ENCODE peak calls at places on chromosomes 3 and 15, in four cellular contexts. Y is K562, T is HCT116, D is SK-N-SH. C is an unnamed sample.

GRCh38 chr15:89358755-89359439 is 24.3 kb upstream of the POLG start:
- DNase-seq in T (peak; percentile 59), Y (peak; percentile 90), D (peak; percentile 94), C (no peak)

GRCh38 chr3:54225841-54226528 is 103.6 kb downstream of the CACNA2D3 start:
- DNase-seq in D (no peak), Y (no peak), T (no peak), C (no peak)

GRCh38 chr3:66401578-66402382 is 99.0 kb downstream of the LRIG1 start:
- DNase-seq in D (no peak), T (no peak), Y (no peak), C (no peak)

GRCh38 chr3:36774072-36774471 is 9.7 kb upstream of the DCLK3 start:
- DNase-seq in D (no peak), T (no peak), Y (no peak), C (no peak)

GRCh38 chr15:83574345-83574744 is 79.6 kb upstream of the ADAMTSL3 start:
- DNase-seq in T (no peak), D (no peak), Y (no peak), C (no peak)

GRCh38 chr15:93072011-93072410 is 17.0 kb downstream of the RGMA start:
- DNase-seq in D (peak; percentile 59), T (no peak), Y (no peak), C (no peak)

GRCh38 chr3:61960976-61961375 is 399.6 kb downstream of the PTPRG start:
- DNase-seq in D (no peak), Y (no peak), T (no peak), C (no peak)

GRCh38 chr3:186307594-186307993 is 54.4 kb downstream of the DGKG start:
- DNase-seq in Y (no peak), T (no peak), D (no peak), C (no peak)

GRCh38 chr15:79881254-79881653 is 15.6 kb downstream of the MTHFS start:
- DNase-seq in Y (peak; percentile 44), D (no peak), T (no peak), C (no peak)

GRCh38 chr3:62727576-62727975 is 147.6 kb downstream of the CADPS start:
- DNase-seq in Y (no peak), D (no peak), T (no peak), C (no peak)

GRCh38 chr3:16534914-16535301 is 21.4 kb upstream of the RFTN1 start:
- DNase-seq in Y (no peak), D (no peak), T (no peak), C (no peak)

GRCh38 chr15:72227720-72228119 is 3.3 kb downstream of the PKM start:
- DNase-seq in T (no peak), Y (no peak), D (no peak), C (no peak)

GRCh38 chr15:66713843-66714508 is 11.9 kb downstream of the SMAD6 start:
- DNase-seq in Y (no peak), T (no peak), D (no peak), C (no peak)

GRCh38 chr3:128274837-128275236 is 121.6 kb downstream of the EEFSEC start:
- DNase-seq in Y (no peak), T (no peak), D (no peak), C (peak; percentile 42)

GRCh38 chr3:171135536-171135935 is 109.0 kb upstream of the SLC2A2 start:
- DNase-seq in Y (no peak), T (no peak), D (no peak), C (no peak)

GRCh38 chr3:31936661-31937060 is 44.4 kb downstream of the OSBPL10 start:
- DNase-seq in T (no peak), D (no peak), Y (no peak), C (no peak)

GRCh38 chr3:13104511-13104910 is 31.3 kb upstream of the IQSEC1 start:
- DNase-seq in D (no peak), T (no peak), Y (no peak), C (no peak)

GRCh38 chr3:103968751-103969150 is 1398.0 kb upstream of the ALCAM start:
- DNase-seq in Y (no peak), D (peak; percentile 3), T (no peak), C (no peak)

DNA sequence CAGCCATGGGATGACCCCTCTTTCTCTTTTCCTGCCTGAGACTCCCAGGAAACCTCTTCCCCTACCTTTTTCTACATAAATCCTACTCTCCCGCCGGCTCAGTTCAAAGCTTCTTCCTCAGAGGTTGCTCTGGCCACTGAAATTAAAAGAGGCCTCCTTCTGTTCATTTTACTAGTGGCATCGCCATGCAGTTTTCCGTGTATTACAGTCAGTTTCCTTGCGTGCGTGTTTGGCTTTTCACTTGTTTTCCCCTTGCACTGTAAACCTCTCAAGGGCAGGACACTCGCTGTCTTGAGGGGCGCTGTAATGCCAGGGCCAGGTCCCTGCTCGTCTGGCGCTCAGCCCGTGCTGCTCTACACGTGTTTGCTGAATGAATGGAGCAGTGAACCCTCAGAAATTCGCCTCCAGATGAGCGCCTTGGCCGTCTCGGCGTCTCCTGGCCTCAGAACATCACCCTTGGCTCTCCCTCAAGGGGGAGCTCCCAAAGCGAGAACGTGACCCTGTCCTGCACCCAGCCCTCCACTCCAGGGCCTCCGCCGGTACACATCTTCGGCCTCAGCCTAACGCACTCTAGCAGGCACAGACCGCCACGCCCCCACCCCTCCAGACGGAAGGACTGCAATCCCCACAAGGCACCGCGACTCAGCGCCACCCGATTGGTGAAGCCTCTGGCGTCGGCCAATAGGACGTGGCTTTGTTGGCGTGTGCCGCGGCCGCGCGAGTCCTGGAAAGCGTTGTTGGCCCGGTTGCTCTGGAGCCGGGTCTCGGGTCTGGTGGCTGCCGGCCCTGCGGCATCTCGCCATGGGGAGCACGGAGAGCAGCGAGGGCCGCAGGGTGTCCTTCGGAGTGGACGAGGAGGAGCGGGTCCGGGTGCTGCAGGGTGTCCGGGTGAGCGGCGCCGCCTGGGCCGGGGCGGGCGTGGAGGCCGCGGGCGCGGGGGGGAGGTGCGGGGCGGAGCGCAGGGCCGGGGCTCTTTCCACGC is at the start of gene CHCHD6:
- DNase-seq in D (peak; percentile 99), Y (peak; percentile 98), T (peak; percentile 93), C (peak; percentile 96)
- TF ChIP-seq YY1 in D (no peak), Y (no peak), T (no peak), C (no peak)

GRCh38 chr15:91342091-91342490 is 242.0 kb downstream of the SV2B start:
- DNase-seq in T (no peak), D (no peak), Y (no peak), C (no peak)

GRCh38 chr15:91335702-91336101 is 235.6 kb downstream of the SV2B start:
- DNase-seq in T (no peak), Y (no peak), D (peak; percentile 29), C (no peak)

GRCh38 chr15:91336691-91337090 is 236.6 kb downstream of the SV2B start:
- DNase-seq in Y (no peak), D (no peak), T (no peak), C (no peak)

DNA sequence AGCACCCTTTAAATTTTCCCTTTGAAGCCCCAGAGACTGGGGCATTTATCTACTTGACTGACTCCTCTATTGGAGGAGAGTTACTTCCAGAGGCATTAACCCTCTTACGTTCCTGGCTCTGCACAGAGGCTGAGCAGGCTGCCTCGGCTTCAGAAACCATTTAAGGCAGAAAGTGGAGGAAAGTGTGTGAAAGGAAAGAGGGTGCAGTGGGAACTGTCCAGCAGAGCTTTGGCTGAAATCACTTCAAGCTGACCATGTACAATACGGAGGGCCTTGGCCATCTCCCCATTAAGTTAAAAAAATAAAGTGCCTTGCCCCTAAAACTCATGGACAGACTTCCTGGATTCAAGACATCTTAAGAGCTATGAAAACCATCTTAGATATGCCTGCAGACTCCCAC is 238.7 kb downstream of the SV2B start:
- DNase-seq in D (no peak), Y (no peak), T (no peak), C (peak; percentile 42)
- TF ChIP-seq YY1 in D (no peak), Y (no peak), T (no peak), C (no peak)

GRCh38 chr3:197518794-197519451 is 36.8 kb downstream of the BDH1 start:
- DNase-seq in D (no peak), Y (no peak), T (no peak), C (no peak)

GRCh38 chr3:197514786-197515090 is 41.0 kb downstream of the BDH1 start:
- DNase-seq in T (no peak), Y (no peak), D (peak; percentile 14), C (no peak)

GRCh38 chr3:197519801-197520211 is 36.0 kb downstream of the BDH1 start:
- DNase-seq in T (no peak), D (peak; percentile 75), Y (no peak), C (no peak)

GRCh38 chr3:197513953-197514785 is 41.6 kb downstream of the BDH1 start:
- DNase-seq in D (no peak), Y (no peak), T (no peak), C (no peak)

GRCh38 chr3:197516517-197516889 is 39.3 kb downstream of the BDH1 start:
- DNase-seq in T (peak; percentile 83), Y (peak; percentile 57), D (no peak), C (no peak)
- TF ChIP-seq YY1 in T (no peak), Y (no peak), D (no peak), C (no peak)

GRCh38 chr3:182436547-182436946 is 356.8 kb upstream of the ATP11B start:
- DNase-seq in D (no peak), T (no peak), Y (no peak), C (no peak)
- TF ChIP-seq YY1 in D (no peak), T (no peak), Y (no peak), C (no peak)

DNA sequence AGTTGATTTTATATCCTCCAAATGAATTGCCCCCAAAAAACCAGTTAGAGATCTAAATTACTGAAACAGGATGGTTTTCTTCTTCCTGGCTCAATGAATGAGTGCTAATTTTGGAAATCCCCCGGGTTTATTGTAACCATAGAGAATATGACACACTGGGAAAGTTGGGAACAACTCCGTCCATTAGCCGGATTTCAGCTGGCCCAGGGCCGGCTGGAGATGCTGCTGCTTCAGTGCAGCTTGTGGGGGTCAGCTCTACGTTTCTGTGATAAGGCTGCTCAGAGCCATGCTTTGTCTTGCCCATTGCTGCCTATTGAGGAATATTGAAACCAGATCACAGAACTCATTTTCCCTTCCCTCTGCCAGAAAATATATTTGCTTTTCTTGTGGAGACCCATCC is 20.3 kb downstream of the GYG1 start:
- DNase-seq in T (no peak), Y (no peak), D (no peak), C (no peak)
- TF ChIP-seq YY1 in T (no peak), Y (no peak), D (no peak), C (no peak)

C was measured in NT2/D1.